ENCODE peak calls at places on chromosome 21, in four cellular contexts. T, H, U and O are unnamed samples.
A peak's percentile ranks its signal among the peaks of the same experiment; 100 is the strongest.

GRCh38 chr21:46368533-46369285 is 44.8 kb downstream of the PCNT start:
- DNase-seq in H (no peak), T (no peak), U (no peak), O (no peak)

GRCh38 chr21:41861987-41862386 is 17.2 kb downstream of the PRDM15 start:
- DNase-seq in U (no peak), H (no peak), T (no peak), O (no peak)

GRCh38 chr21:32044205-32044874 is 171.5 kb downstream of the HUNK start:
- DNase-seq in H (no peak), T (no peak), U (no peak), O (no peak)

GRCh38 chr21:45336535-45336810 is 48.8 kb upstream of the POFUT2 start:
- DNase-seq in H (no peak), U (no peak), T (no peak), O (no peak)

GRCh38 chr21:44998621-44999427 is 59.0 kb downstream of the SLX9 start:
- DNase-seq in U (no peak), T (peak; percentile 13), H (no peak), O (no peak)

GRCh38 chr21:29187939-29188338 is 57.5 kb downstream of the MAP3K7CL start:
- DNase-seq in U (no peak), T (peak; percentile 68), H (no peak), O (no peak)

GRCh38 chr21:27572681-27573080 is 605.8 kb upstream of the ADAMTS5 start:
- DNase-seq in H (no peak), T (no peak), U (no peak), O (no peak)

GRCh38 chr21:17343055-17343454 is 169.8 kb upstream of the CXADR start:
- DNase-seq in H (no peak), U (no peak), T (no peak), O (no peak)

GRCh38 chr21:25456672-25457071 is 150.6 kb downstream of the MRPL39 start:
- DNase-seq in H (no peak), T (no peak), U (no peak), O (no peak)

GRCh38 chr21:17105972-17106371 is 406.9 kb upstream of the CXADR start:
- DNase-seq in T (no peak), U (no peak), H (no peak), O (no peak)

GRCh38 chr21:42352433-42353095 is 1.8 kb upstream of the TFF2 start:
- DNase-seq in T (no peak), H (no peak), U (no peak), O (peak; percentile 45)

GRCh38 chr21:29677326-29677725 is 262.5 kb downstream of the GRIK1 start:
- DNase-seq in T (no peak), U (no peak), H (no peak), O (no peak)

GRCh38 chr21:46284077-46284644 is 1.2 kb downstream of the MCM3AP start:
- DNase-seq in T (no peak), U (no peak), H (no peak), O (no peak)

GRCh38 chr21:29669416-29669815 is 270.4 kb downstream of the GRIK1 start:
- DNase-seq in H (peak; percentile 62), U (no peak), T (no peak), O (no peak)

GRCh38 chr21:37371041-37371397 is 4.4 kb downstream of the DYRK1A start:
- DNase-seq in U (no peak), T (no peak), H (no peak), O (no peak)

GRCh38 chr21:37370152-37371040 is 3.8 kb downstream of the DYRK1A start:
- DNase-seq in U (no peak), T (no peak), H (no peak), O (no peak)

GRCh38 chr21:37373539-37373938 is 7.0 kb downstream of the DYRK1A start:
- DNase-seq in H (no peak), T (no peak), U (no peak), O (no peak)

GRCh38 chr21:37374026-37374425 is 7.5 kb downstream of the DYRK1A start:
- DNase-seq in H (no peak), T (no peak), U (no peak), O (no peak)

DNA sequence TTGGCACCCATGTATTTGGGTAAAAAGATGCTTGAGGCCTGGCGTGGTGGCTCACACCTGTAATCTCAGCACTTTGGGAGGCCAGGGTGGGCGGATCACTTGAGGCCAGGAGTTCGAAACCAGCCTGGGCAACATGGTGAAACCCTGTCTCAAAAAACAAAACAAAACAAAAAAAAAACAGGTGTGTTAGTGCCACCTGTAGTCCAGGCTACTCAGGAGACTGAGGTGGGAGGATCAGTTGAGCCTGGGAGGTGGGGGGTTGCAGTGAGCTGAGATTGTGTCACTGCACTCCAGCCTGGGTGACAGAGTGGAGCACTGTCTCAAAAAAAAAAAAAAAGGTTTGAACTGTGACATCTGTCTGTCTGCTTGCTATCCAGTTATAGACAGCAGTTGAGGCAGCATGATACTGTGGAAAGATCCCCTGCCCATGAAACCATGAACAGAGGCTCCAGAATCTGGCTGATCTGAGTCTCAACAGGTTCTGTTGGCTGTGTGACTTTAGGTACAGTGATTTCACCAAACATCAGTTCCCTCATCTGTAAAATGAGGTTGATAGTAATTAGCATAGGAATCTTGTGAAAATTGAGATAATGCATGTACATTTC is 5.7 kb downstream of the DYRK1A start:
- DNase-seq in U (no peak), T (no peak), H (no peak), O (no peak)
- H3K27ac ChIP-seq in U (no peak overlapping the region), T (peak overlapping the region; percentile 99), H (no peak overlapping the region), O (no peak overlapping the region)

GRCh38 chr21:43727571-43728466 is 8.9 kb downstream of the PDXK start:
- DNase-seq in U (no peak), T (peak; percentile 58), H (peak; percentile 81), O (peak; percentile 77)
- TF ChIP-seq CTCF in U (peak; percentile 50), T (no peak), H (peak; percentile 64), O (no peak)

GRCh38 chr21:34793471-34793870 is 124.7 kb downstream of the CLIC6 start:
- DNase-seq in H (no peak), U (no peak), T (no peak), O (no peak)
- H3K27ac ChIP-seq in H (no peak overlapping the region), U (no peak overlapping the region), T (no peak overlapping the region), O (no peak overlapping the region)

DNA sequence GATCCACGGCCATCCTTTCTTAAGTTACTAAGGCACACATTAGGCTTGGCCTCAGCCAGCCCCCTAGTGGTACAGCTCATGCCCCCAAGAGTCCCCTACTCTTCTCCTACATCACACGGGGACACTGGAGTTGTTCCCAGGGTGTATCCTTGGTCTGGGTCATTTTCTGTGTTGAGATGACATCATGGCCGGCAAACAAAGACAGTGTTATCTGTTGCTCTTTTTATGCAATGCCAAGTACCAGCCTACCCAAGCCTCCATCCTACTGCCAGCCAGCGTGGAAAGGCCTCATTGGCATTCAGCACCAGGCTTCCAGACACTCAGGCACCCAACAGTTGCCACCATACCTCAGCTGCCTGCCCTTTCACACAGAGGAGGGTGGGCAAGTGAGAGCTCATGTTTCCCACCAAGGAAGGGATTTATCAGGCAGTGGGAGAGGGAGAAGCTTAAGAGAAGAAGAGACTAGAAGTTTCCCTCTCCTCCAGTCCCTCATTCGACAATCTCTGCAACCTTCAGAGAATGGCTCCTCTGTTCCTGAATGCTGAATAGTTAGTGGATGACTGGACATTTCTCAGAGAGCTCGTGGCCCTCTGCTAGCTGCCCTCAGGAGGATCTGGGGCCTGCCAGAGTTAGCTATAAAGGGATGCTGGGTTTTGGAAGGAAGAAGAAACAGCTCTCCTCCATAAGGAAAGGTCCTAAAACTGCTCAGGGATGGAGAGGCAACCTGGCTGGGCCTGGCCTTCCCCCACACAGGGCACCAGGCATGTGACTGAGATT is 17.7 kb downstream of the CBR1 start:
- DNase-seq in H (peak; percentile 31), U (no peak), T (no peak), O (no peak)
- TF ChIP-seq CTCF in H (peak; percentile 48), U (peak; percentile 63), T (peak; percentile 7), O (no peak)

GRCh38 chr21:38228115-38228514 is 28.7 kb upstream of the KCNJ15 start:
- DNase-seq in U (peak; percentile 55), H (no peak), T (no peak), O (peak; percentile 76)
- H3K27ac ChIP-seq in U (no peak overlapping the region), H (no peak overlapping the region), T (no peak overlapping the region), O (peak overlapping the region; percentile 64)